ENCODE peak calls at places on chromosome 11, in four cellular contexts. One of them, this sample, is unnamed.

GRCh38 chr11:134531331-134532135 is 119.5 kb upstream of the B3GAT1 start:
- DNase-seq in left ventricle myocardium inferior: peak
- DNase-seq in lung: no peak
- DNase-seq in epithelial cell of esophagus: no peak
- DNase-seq in this sample: no peak

GRCh38 chr11:128784059-128784804 is 82.9 kb downstream of the KCNJ1 start:
- DNase-seq in left ventricle myocardium inferior: no peak
- DNase-seq in lung: no peak
- DNase-seq in epithelial cell of esophagus: no peak
- DNase-seq in this sample: no peak

GRCh38 chr11:279040-279965 is 1.1 kb downstream of the NLRP6 start:
- DNase-seq in left ventricle myocardium inferior: no peak
- DNase-seq in lung: no peak
- DNase-seq in epithelial cell of esophagus: no peak
- DNase-seq in this sample: peak

GRCh38 chr11:12085371-12086251 is 24.8 kb upstream of the MICAL2 start:
- DNase-seq in left ventricle myocardium inferior: no peak
- DNase-seq in lung: no peak
- DNase-seq in epithelial cell of esophagus: no peak
- DNase-seq in this sample: no peak

GRCh38 chr11:94151903-94152677 is 23.4 kb downstream of the PANX1 start:
- DNase-seq in left ventricle myocardium inferior: no peak
- DNase-seq in lung: no peak
- DNase-seq in epithelial cell of esophagus: peak
- DNase-seq in this sample: no peak

GRCh38 chr11:72589802-72590761 is 84.1 kb downstream of the PDE2A start:
- DNase-seq in left ventricle myocardium inferior: peak
- DNase-seq in lung: no peak
- DNase-seq in epithelial cell of esophagus: peak
- DNase-seq in this sample: peak

GRCh38 chr11:1150769-1151365 is 6.9 kb upstream of the MUC5AC start:
- DNase-seq in left ventricle myocardium inferior: peak
- DNase-seq in lung: no peak
- DNase-seq in epithelial cell of esophagus: no peak
- DNase-seq in this sample: no peak

GRCh38 chr11:83528877-83529276 is 242.7 kb upstream of the CCDC90B start:
- DNase-seq in left ventricle myocardium inferior: no peak
- DNase-seq in lung: no peak
- DNase-seq in epithelial cell of esophagus: no peak
- DNase-seq in this sample: no peak

GRCh38 chr11:77113382-77114088 is 10.9 kb downstream of the OMP start:
- DNase-seq in left ventricle myocardium inferior: no peak
- DNase-seq in lung: no peak
- DNase-seq in epithelial cell of esophagus: peak
- DNase-seq in this sample: peak

GRCh38 chr11:118903204-118904015 is 19.7 kb downstream of the CXCR5 start:
- DNase-seq in left ventricle myocardium inferior: no peak
- DNase-seq in lung: no peak
- DNase-seq in epithelial cell of esophagus: no peak
- DNase-seq in this sample: no peak

GRCh38 chr11:118902336-118903203 is 18.9 kb downstream of the CXCR5 start:
- DNase-seq in left ventricle myocardium inferior: no peak
- DNase-seq in lung: no peak
- DNase-seq in epithelial cell of esophagus: no peak
- DNase-seq in this sample: no peak

GRCh38 chr11:118899706-118900360 is 16.1 kb downstream of the CXCR5 start:
- DNase-seq in left ventricle myocardium inferior: no peak
- DNase-seq in lung: no peak
- DNase-seq in epithelial cell of esophagus: no peak
- DNase-seq in this sample: no peak

GRCh38 chr11:118900535-118901384 is 17.1 kb downstream of the CXCR5 start:
- DNase-seq in left ventricle myocardium inferior: no peak
- DNase-seq in lung: no peak
- DNase-seq in epithelial cell of esophagus: no peak
- DNase-seq in this sample: no peak

DNA sequence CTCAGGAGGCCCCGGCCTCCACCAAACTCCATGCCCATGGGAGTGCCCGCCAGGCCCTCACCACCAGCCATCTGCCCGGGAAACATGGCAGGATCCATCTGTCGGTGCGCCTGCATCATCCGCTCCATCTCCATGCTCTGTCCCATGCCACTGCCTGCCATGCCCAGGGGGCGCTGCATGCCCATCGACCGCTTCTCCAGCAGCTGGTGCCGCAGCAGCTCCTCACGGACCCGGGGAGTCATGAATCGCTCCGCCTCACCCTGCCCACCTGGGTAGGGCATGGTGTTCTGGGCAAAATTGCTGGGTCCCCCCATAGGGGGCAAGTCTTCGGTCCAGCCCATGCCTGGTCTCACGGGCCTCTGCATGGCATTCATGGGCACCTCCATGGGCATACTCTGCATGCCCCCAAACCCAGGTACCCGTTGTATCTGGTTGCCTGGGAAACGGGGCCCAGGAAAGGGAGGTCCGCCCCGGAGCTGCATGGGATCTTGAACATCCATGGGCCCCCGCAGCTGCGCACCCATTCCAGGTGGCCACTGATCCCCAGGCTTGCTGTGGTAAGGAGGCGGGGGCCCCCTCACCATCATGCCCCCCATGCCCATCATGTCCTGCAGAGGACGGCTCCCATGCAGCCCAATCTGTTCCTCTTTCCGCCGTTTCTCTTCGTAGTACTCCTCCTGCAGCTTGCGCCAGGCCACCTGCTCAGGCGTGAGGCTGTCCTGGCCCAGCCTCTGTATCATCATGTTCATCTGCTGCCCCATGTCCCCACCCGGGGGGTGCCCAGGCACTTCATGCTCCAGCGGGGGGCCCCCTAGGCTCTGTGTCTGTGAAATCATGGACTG is 18.0 kb downstream of the CXCR5 start:
- DNase-seq in left ventricle myocardium inferior: no peak
- DNase-seq in lung: no peak
- DNase-seq in epithelial cell of esophagus: no peak
- DNase-seq in this sample: no peak
- TF ChIP-seq CTCF in left ventricle myocardium inferior: no peak
- TF ChIP-seq CTCF in lung: no peak
- TF ChIP-seq CTCF in epithelial cell of esophagus: peak
- TF ChIP-seq CTCF in this sample: no peak

GRCh38 chr11:74701351-74701750 is 29.9 kb downstream of the CHRDL2 start:
- DNase-seq in left ventricle myocardium inferior: no peak
- DNase-seq in lung: no peak
- DNase-seq in epithelial cell of esophagus: no peak
- DNase-seq in this sample: no peak
- TF ChIP-seq CTCF in left ventricle myocardium inferior: no peak
- TF ChIP-seq CTCF in lung: no peak
- TF ChIP-seq CTCF in epithelial cell of esophagus: no peak
- TF ChIP-seq CTCF in this sample: no peak

GRCh38 chr11:59818572-59818971 is 8.0 kb upstream of the MRPL16 start:
- DNase-seq in left ventricle myocardium inferior: no peak
- DNase-seq in lung: no peak
- DNase-seq in epithelial cell of esophagus: no peak
- DNase-seq in this sample: no peak
- TF ChIP-seq CTCF in left ventricle myocardium inferior: no peak
- TF ChIP-seq CTCF in lung: no peak
- TF ChIP-seq CTCF in epithelial cell of esophagus: no peak
- TF ChIP-seq CTCF in this sample: no peak

GRCh38 chr11:7421136-7421535 is 64.2 kb upstream of the OLFML1 start:
- DNase-seq in left ventricle myocardium inferior: no peak
- DNase-seq in lung: no peak
- DNase-seq in epithelial cell of esophagus: no peak
- DNase-seq in this sample: no peak

GRCh38 chr11:7423946-7424345 is 61.4 kb upstream of the OLFML1 start:
- DNase-seq in left ventricle myocardium inferior: no peak
- DNase-seq in lung: no peak
- DNase-seq in epithelial cell of esophagus: no peak
- DNase-seq in this sample: no peak

GRCh38 chr11:7418916-7419315 is 66.4 kb upstream of the OLFML1 start:
- DNase-seq in left ventricle myocardium inferior: no peak
- DNase-seq in lung: no peak
- DNase-seq in epithelial cell of esophagus: no peak
- DNase-seq in this sample: peak

GRCh38 chr11:7418061-7418460 is 67.2 kb upstream of the OLFML1 start:
- DNase-seq in left ventricle myocardium inferior: no peak
- DNase-seq in lung: no peak
- DNase-seq in epithelial cell of esophagus: peak
- DNase-seq in this sample: no peak

DNA sequence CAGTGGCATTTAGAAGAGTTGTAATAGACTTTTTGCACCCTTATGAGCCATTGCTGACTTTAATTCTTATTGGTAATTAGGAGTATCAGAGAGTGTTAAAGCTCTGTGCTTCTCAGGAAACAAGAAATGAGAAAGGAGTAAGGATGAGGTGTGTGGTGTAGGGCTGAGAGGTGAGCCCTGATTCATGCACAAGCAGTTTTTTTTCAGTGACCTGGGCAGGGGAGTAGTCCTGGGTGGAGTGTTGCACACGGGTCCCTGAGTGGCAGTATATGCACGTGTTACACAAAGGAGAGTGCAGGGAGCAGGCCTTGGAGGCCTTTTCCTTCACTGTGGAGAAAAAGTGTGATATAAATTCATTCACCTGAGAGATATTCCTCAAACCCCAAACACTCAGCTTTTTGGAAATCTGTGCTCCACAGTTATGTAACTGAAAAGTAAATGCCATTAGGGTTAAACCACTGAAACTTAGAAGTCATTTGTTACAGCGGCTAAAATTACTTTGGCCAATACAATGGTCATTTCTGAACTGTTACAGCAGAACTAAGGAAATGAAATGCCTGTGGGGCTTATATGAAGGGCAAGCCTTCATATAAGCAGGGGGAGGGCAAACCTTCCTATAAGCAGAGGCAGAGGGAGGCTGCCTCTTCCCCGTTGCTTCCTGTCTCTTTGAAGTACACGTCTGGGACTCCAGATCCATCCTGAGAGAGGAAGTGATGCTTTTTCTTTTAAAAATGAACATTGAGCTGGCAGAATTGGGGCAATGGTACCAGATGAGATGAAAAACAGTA is 62.6 kb upstream of the OLFML1 start:
- DNase-seq in left ventricle myocardium inferior: no peak
- DNase-seq in lung: no peak
- DNase-seq in epithelial cell of esophagus: no peak
- DNase-seq in this sample: no peak
- TF ChIP-seq CTCF in left ventricle myocardium inferior: no peak
- TF ChIP-seq CTCF in lung: no peak
- TF ChIP-seq CTCF in epithelial cell of esophagus: no peak
- TF ChIP-seq CTCF in this sample: no peak

DNA sequence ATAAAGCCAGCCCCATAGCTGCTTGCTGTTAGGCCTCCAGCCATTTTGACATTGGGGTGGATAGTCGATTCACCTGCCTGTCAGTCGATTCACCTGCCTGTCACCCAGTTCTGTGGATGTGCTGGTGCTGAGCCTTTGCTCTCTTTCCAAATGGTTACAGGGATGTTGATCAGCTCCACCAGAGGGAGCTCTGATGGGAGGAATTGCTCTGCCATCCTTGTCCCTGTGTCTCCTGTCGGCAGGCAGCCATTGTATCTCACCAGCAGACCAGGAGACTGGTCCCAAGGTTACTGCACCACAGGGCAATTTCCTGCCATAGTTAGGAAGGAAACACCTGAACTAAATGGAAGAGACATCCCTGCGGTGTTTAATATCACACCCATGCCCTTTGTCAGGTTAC is 6.1 kb downstream of the MPEG1 start:
- DNase-seq in left ventricle myocardium inferior: no peak
- DNase-seq in lung: no peak
- DNase-seq in epithelial cell of esophagus: peak
- DNase-seq in this sample: peak
- TF ChIP-seq CTCF in left ventricle myocardium inferior: peak
- TF ChIP-seq CTCF in lung: peak
- TF ChIP-seq CTCF in epithelial cell of esophagus: peak
- TF ChIP-seq CTCF in this sample: peak

DNA sequence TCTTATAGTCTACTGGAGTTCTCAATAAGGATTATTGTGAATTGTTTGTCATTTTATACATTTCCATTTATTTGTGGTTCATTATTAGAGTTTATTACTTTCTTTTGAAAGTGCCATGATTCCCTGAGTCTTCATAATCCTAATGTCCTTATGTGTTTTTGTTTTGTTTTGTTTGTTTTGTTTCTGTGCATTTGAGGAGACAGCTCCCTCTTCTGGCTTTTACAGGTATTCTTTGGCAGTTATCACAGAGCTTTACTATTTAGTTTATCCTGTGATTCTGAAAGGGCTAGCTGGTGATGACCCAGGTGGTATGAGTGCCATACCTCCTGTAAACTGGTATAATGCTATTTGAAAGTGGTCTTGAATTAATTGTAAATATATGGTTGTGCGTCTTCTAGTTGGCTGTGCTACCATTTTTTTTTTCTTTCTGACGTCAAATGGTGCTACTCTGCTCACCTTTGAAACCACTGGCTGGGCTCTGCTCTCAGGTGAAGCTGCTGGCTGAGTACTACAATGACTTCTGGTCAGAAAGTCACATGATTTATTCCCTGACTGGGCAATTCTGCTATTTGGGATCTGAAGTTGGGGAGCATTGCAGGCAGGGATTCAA is 751.2 kb downstream of the JRKL start:
- DNase-seq in left ventricle myocardium inferior: no peak
- DNase-seq in lung: no peak
- DNase-seq in epithelial cell of esophagus: peak
- DNase-seq in this sample: no peak
- TF ChIP-seq CTCF in left ventricle myocardium inferior: peak
- TF ChIP-seq CTCF in lung: no peak
- TF ChIP-seq CTCF in epithelial cell of esophagus: peak
- TF ChIP-seq CTCF in this sample: no peak

GRCh38 chr11:111561801-111562325 is 21.3 kb downstream of the LAYN start:
- DNase-seq in left ventricle myocardium inferior: no peak
- DNase-seq in lung: no peak
- DNase-seq in epithelial cell of esophagus: peak
- DNase-seq in this sample: no peak

GRCh38 chr11:111562692-111563389 is 22.3 kb downstream of the LAYN start:
- DNase-seq in left ventricle myocardium inferior: no peak
- DNase-seq in lung: no peak
- DNase-seq in epithelial cell of esophagus: no peak
- DNase-seq in this sample: no peak

GRCh38 chr11:111565111-111565720 is 24.7 kb downstream of the LAYN start:
- DNase-seq in left ventricle myocardium inferior: peak
- DNase-seq in lung: peak
- DNase-seq in epithelial cell of esophagus: peak
- DNase-seq in this sample: peak

GRCh38 chr11:111569476-111569875 is 29.0 kb downstream of the LAYN start:
- DNase-seq in left ventricle myocardium inferior: no peak
- DNase-seq in lung: no peak
- DNase-seq in epithelial cell of esophagus: no peak
- DNase-seq in this sample: no peak

DNA sequence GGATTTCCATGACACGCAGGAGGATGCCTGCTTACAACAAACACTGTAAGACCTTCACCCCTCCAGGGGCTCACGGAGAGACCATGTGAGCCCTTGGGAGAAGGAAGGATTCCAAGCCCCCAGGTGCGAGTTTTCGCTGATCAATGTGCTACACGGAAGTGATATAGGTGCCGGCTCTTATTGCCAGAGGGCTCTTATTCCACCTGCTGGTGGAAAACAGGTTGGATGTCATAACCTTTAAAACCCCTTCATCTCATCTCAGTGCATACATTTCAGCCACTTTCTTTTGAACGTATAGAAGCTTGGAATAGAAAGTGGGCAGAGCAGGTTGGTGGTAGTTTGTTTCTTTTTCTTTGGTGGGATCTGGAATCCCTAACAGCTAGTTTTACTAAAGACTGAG is 25.8 kb downstream of the LAYN start:
- DNase-seq in left ventricle myocardium inferior: no peak
- DNase-seq in lung: no peak
- DNase-seq in epithelial cell of esophagus: no peak
- DNase-seq in this sample: no peak
- TF ChIP-seq CTCF in left ventricle myocardium inferior: no peak
- TF ChIP-seq CTCF in lung: no peak
- TF ChIP-seq CTCF in epithelial cell of esophagus: no peak
- TF ChIP-seq CTCF in this sample: no peak